ENCODE peak calls at places on chromosomes 16 and 17, in seven cellular contexts. X, E, Q, D, V, H and A are unnamed samples.

GRCh38 chr16:85187002-85187401 is 74.7 kb upstream of the CIBAR2 start:
- DNase-seq in D (peak), Q (no peak), V (peak), H (peak), E (no peak), X (no peak), A (no peak)

GRCh38 chr16:78705694-78706093 is 606.2 kb downstream of the WWOX start:
- DNase-seq in H (no peak), X (no peak), Q (no peak), D (no peak), E (peak), V (no peak), A (no peak)

GRCh38 chr17:29012535-29012934 is 6.7 kb upstream of the SEZ6 start:
- DNase-seq in D (no peak), H (no peak), X (no peak), E (no peak), Q (no peak), V (peak), A (no peak)

GRCh38 chr17:20944014-20944905 is 98.6 kb downstream of the USP22 start:
- DNase-seq in E (peak), Q (peak), X (no peak), V (no peak), D (peak), H (no peak), A (no peak)

GRCh38 chr16:24747425-24747824 is 18.0 kb downstream of the TNRC6A start:
- DNase-seq in X (no peak), E (no peak), H (no peak), Q (no peak), V (no peak), D (no peak), A (no peak)

GRCh38 chr17:48510761-48511604 is 19.8 kb downstream of the HOXB1 start:
- DNase-seq in D (no peak), V (no peak), X (no peak), Q (no peak), H (peak), E (peak), A (no peak)

GRCh38 chr16:80580109-80580832 is 39.5 kb downstream of the DYNLRB2 start:
- DNase-seq in E (no peak), H (peak), Q (no peak), X (no peak), V (no peak), D (no peak), A (no peak)

GRCh38 chr17:49076575-49077384 is 55.8 kb upstream of the B4GALNT2 start:
- DNase-seq in Q (no peak), V (no peak), H (peak), D (no peak), E (peak), X (no peak), A (no peak)

GRCh38 chr17:48439875-48440505 is 10.0 kb upstream of the SKAP1 start:
- DNase-seq in D (no peak), H (no peak), V (no peak), X (no peak), Q (no peak), E (no peak), A (no peak)

GRCh38 chr16:48365030-48365600 is 20.1 kb downstream of the SIAH1 start:
- DNase-seq in H (peak), E (no peak), D (no peak), X (no peak), V (no peak), Q (no peak), A (no peak)

GRCh38 chr16:84884311-84885023 is 64.7 kb downstream of the CRISPLD2 start:
- DNase-seq in Q (no peak), H (no peak), D (peak), X (no peak), E (peak), V (peak), A (no peak)

GRCh38 chr17:920190-920589 is 59.4 kb downstream of the NXN start:
- DNase-seq in H (no peak), X (no peak), D (peak), V (no peak), E (no peak), Q (no peak), A (no peak)

DNA sequence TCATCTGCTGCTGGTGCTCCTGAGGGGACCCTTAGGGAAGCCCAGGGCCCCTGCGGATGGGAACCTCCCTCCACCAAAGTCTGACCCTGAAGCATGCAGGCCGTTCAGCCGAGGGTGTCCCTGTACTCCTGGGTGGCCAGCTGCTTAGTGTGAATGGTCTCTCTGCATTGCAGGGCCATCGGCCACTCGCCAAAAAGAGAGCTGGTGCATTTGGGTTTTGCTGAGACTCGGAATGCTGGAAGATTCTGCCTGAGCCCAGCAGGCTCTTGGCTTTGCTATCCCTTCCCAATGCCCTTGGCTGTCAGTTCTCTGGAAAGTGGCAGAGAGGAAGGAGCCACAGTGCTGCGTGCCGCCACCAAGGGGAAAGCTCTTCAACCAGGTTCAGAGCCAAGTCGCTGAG is 2.8 kb downstream of the MEOX1 start:
- DNase-seq in H (no peak), X (no peak), V (peak), Q (peak), D (no peak), E (no peak), A (no peak)
- H3K4me3 ChIP-seq in H (no peak), X (no peak), V (no peak), Q (no peak), D (no peak), E (no peak), A (no peak)

DNA sequence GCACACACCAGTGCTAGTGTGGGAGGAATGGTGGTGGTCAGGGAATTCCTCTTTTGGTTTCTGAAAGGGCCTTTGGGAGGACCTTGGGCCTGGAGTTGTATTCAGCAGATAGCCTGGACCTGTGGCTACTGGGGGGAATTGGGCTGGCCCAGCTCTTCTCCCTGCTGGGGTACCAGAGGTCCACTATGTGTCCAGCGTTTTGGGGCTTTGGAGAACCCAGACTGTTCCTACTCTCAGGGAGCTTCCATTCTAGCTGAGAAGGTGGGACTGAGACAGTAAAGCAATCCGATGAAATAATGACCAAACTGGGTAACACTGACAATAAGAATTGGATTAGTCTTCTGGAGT is 2.4 kb downstream of the EPN3 start:
- DNase-seq in V (no peak), E (no peak), Q (no peak), D (no peak), X (no peak), H (no peak), A (no peak)
- H3K4me3 ChIP-seq in V (no peak), E (peak), Q (no peak), D (no peak), X (no peak), H (no peak), A (no peak)

GRCh38 chr17:50634123-50634914 is at the start of gene ABCC3:
- DNase-seq in E (no peak), H (peak), Q (no peak), D (peak), V (no peak), X (no peak), A (peak)
- H3K4me3 ChIP-seq in E (peak), H (peak), Q (peak), D (peak), V (peak), X (peak), A (peak)

GRCh38 chr17:45339646-45340605 is 23.1 kb upstream of the MAP3K14 start:
- DNase-seq in D (no peak), X (no peak), H (peak), V (no peak), Q (no peak), E (no peak), A (no peak)

GRCh38 chr17:45342871-45343526 is 26.2 kb upstream of the MAP3K14 start:
- DNase-seq in X (no peak), H (no peak), E (no peak), V (no peak), D (no peak), Q (no peak), A (peak)

GRCh38 chr17:45338996-45339535 is 22.2 kb upstream of the MAP3K14 start:
- DNase-seq in Q (no peak), X (no peak), H (no peak), V (no peak), E (no peak), D (no peak), A (no peak)

GRCh38 chr17:45342306-45342705 is 25.5 kb upstream of the MAP3K14 start:
- DNase-seq in V (no peak), H (no peak), X (no peak), Q (no peak), E (no peak), D (peak), A (no peak)

DNA sequence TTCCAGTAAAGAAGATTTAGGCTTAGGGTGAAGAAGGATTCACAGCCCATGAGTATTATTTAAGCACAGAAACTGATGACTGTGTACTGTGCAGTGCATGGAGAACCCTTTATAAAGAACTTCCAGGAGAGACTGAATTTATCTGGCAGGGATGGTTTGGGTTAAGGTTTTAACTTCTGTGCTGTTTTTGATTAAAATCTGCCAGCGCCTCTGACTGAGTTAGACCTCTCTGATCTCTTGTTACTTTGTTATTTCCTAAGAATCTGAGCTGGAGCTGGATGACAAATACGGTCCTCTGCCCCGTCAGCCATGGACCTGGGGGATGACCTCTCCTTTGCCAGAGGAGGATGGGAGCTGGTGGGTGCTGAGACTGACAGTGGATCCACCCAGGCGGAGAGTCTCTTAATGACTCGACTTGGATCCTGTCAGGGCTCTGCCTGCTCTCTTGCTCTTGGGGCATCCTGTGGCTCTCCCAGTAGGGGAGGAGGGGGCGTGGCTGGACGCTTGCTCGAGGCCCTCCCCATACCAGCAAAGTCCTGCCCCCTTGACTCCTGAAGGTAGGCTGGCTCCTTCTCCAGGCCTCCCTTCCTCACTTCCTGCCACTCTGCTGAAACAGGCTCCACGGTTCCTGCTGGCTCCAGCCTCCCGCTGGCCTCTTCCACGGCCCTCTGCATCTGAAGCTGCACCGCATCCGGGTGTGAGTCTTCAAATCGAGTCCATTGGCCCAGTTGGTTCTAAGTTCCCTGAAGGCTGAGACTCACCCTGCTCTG is 24.8 kb upstream of the MAP3K14 start:
- DNase-seq in H (peak), V (peak), E (peak), X (no peak), D (peak), Q (no peak), A (peak)
- H3K4me3 ChIP-seq in H (peak), V (no peak), E (peak), X (peak), D (no peak), Q (no peak), A (no peak)

GRCh38 chr16:19086322-19087199 is 19.1 kb downstream of the COQ7 start:
- DNase-seq in V (peak), H (peak), E (peak), X (peak), Q (peak), D (peak), A (peak)

GRCh38 chr16:19084879-19085278 is 17.5 kb downstream of the COQ7 start:
- DNase-seq in Q (no peak), D (no peak), H (no peak), X (no peak), V (no peak), E (no peak), A (no peak)

GRCh38 chr16:19084139-19084538 is 16.7 kb downstream of the COQ7 start:
- DNase-seq in H (no peak), Q (no peak), D (no peak), X (no peak), V (no peak), E (no peak), A (no peak)

GRCh38 chr16:19083670-19084069 is 16.3 kb downstream of the COQ7 start:
- DNase-seq in D (no peak), E (no peak), H (no peak), X (no peak), Q (no peak), V (no peak), A (no peak)

GRCh38 chr16:19085679-19086200 is 18.3 kb downstream of the COQ7 start:
- DNase-seq in Q (no peak), V (no peak), H (peak), X (no peak), D (no peak), E (no peak), A (no peak)
- H3K4me3 ChIP-seq in Q (peak), V (no peak), H (peak), X (peak), D (no peak), E (no peak), A (no peak)

GRCh38 chr17:9230346-9230745 is 209.0 kb downstream of the NTN1 start:
- DNase-seq in Q (no peak), D (no peak), X (no peak), E (no peak), H (peak), V (no peak), A (no peak)

GRCh38 chr17:9229160-9229825 is 208.0 kb downstream of the NTN1 start:
- DNase-seq in D (no peak), Q (no peak), V (no peak), H (no peak), E (no peak), X (no peak), A (no peak)

GRCh38 chr17:9230861-9231260 is 209.6 kb downstream of the NTN1 start:
- DNase-seq in V (no peak), H (no peak), Q (no peak), E (no peak), X (no peak), D (peak), A (no peak)

GRCh38 chr17:9228408-9229159 is 207.3 kb downstream of the NTN1 start:
- DNase-seq in H (peak), V (no peak), E (no peak), X (no peak), D (no peak), Q (no peak), A (no peak)

GRCh38 chr17:9229826-9230201 is 208.5 kb downstream of the NTN1 start:
- DNase-seq in V (no peak), Q (no peak), E (no peak), D (no peak), X (no peak), H (no peak), A (no peak)
- H3K4me3 ChIP-seq in V (no peak), Q (no peak), E (no peak), D (no peak), X (no peak), H (no peak), A (no peak)

DNA sequence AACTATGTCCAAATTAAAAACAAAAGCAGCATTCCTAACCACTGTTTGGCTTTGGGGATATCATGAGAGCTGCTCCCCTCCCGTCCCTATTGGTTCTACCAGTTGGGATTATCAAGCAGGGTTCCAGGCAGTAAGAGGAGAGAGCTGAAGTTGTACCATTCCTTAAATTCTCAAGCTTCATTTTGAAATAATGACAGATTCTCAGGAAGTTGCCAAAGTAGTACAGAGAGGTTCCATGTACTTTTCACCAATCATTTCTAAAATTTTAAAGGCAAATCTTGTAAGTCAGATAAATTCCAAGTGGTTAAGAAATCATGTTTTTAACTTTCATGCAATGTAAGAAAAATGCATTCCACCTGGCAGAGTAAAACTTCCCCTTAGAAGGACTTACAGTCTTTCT is 36.9 kb downstream of the TEX2 start:
- DNase-seq in E (no peak), V (no peak), H (no peak), X (no peak), Q (no peak), D (no peak), A (no peak)
- H3K4me3 ChIP-seq in E (no peak), V (no peak), H (no peak), X (no peak), Q (no peak), D (no peak), A (no peak)

GRCh38 chr17:15947331-15947730 is 2.4 kb downstream of the ADORA2B start:
- DNase-seq in D (peak), V (no peak), E (peak), X (no peak), Q (no peak), H (peak), A (no peak)

GRCh38 chr17:15944720-15945492 is at the start of gene ADORA2B:
- DNase-seq in H (peak), X (no peak), E (peak), D (peak), V (peak), Q (no peak), A (peak)

GRCh38 chr17:15945493-15946209 is 721 bp downstream of the ADORA2B start:
- DNase-seq in D (peak), Q (no peak), X (no peak), E (no peak), V (no peak), H (peak), A (no peak)

GRCh38 chr17:15946611-15947120 is 1.7 kb downstream of the ADORA2B start:
- DNase-seq in E (no peak), H (peak), V (no peak), X (no peak), Q (no peak), D (peak), A (no peak)

GRCh38 chr17:15947976-15948752 is 3.2 kb downstream of the ADORA2B start:
- DNase-seq in H (no peak), X (no peak), V (no peak), D (peak), E (peak), Q (no peak), A (no peak)
- H3K4me3 ChIP-seq in H (no peak), X (no peak), V (no peak), D (no peak), E (peak), Q (no peak), A (no peak)

DNA sequence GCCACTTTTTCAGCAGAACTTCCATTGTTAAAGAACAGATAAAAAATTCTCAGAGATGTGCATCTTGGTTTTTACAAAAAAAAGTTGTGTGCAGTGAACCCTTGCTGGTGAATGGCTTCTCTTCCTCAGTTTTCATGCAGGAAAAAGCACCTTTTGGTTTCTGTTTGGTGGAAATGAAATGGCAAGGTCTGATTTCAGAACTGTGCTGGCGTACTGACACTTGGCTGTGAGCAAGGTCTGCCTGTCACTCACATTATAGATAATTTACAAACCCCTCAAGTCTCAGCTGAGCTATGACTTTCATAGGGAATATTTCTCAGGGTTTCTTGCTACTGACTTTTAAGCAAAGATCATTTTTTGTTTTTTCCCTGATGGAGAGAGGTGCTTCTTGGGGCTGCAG is 5.8 kb upstream of the SALL1 start:
- DNase-seq in V (no peak), E (no peak), X (no peak), D (no peak), H (no peak), Q (no peak), A (no peak)
- H3K4me3 ChIP-seq in V (no peak), E (no peak), X (peak), D (no peak), H (peak), Q (no peak), A (no peak)